ENCODE peak calls at places on chromosomes 16 and 17, in six cellular contexts. X is HepG2, H is GM23248, C is SK-N-SH, N is mammary epithelial cell, M is GM23338. S is an unnamed sample.

GRCh38 chr17:73013816-73014663 is 78.4 kb downstream of the SLC39A11 start:
- DNase-seq in X (no peak), M (peak; percentile 34), H (peak; percentile 3), N (no peak), C (no peak), S (peak; percentile 33)

GRCh38 chr17:65027305-65027704 is 29.2 kb downstream of the GNA13 start:
- DNase-seq in M (peak; percentile 75), N (peak; percentile 74), C (peak; percentile 52), X (peak; percentile 15), H (peak; percentile 81), S (peak; percentile 65)

GRCh38 chr16:57534881-57535658 is 1.3 kb downstream of the CCDC102A start:
- DNase-seq in X (no peak), M (no peak), H (peak; percentile 12), N (no peak), C (peak; percentile 41), S (no peak)

GRCh38 chr16:50154369-50154947 is 1.4 kb downstream of the TENT4B start:
- DNase-seq in N (peak; percentile 19), H (peak; percentile 42), C (peak; percentile 25), M (peak; percentile 25), X (no peak), S (no peak)

GRCh38 chr16:70151391-70151790 is 22.2 kb upstream of the CLEC18C start:
- DNase-seq in N (no peak), H (no peak), M (no peak), X (no peak), C (no peak), S (no peak)

GRCh38 chr16:67399218-67399733 is 6.0 kb upstream of the TPPP3 start:
- DNase-seq in X (no peak), M (peak; percentile 90), C (peak; percentile 60), H (peak; percentile 48), N (no peak), S (no peak)

GRCh38 chr16:83458612-83459011 is 349.2 kb upstream of the HSBP1 start:
- DNase-seq in C (no peak), H (peak; percentile 81), X (no peak), M (no peak), N (peak; percentile 60), S (peak; percentile 64)

GRCh38 chr17:47649972-47650524 is 329 bp downstream of the KPNB1 start:
- DNase-seq in N (no peak), H (no peak), C (no peak), M (peak; percentile 59), X (no peak), S (no peak)

GRCh38 chr17:76452102-76452645 is 778 bp downstream of the UBE2O start:
- DNase-seq in M (no peak), N (no peak), C (no peak), H (no peak), X (no peak), S (no peak)

GRCh38 chr17:77424585-77425344 is 284.0 kb downstream of the SEC14L1 start:
- DNase-seq in C (peak; percentile 99), M (no peak), N (no peak), X (no peak), H (peak; percentile 66), S (peak; percentile 92)

GRCh38 chr17:53193044-53193443 is 629.7 kb upstream of the KIF2B start:
- DNase-seq in N (no peak), C (no peak), H (no peak), X (no peak), M (no peak), S (no peak)

GRCh38 chr17:79543566-79543965 is 67.3 kb downstream of the RBFOX3 start:
- DNase-seq in N (no peak), C (peak; percentile 41), X (no peak), H (no peak), M (no peak), S (no peak)

GRCh38 chr17:2222901-2223616 is 80.5 kb downstream of the SMG6 start:
- DNase-seq in H (peak; percentile 73), N (peak; percentile 60), C (no peak), M (no peak), X (no peak), S (peak; percentile 64)

GRCh38 chr16:29644338-29644857 is 18.6 kb upstream of the SPN start:
- DNase-seq in C (no peak), H (no peak), X (no peak), M (no peak), N (no peak), S (no peak)

GRCh38 chr16:30839523-30840227 is 52.7 kb upstream of the ZNF629 start:
- DNase-seq in C (no peak), H (no peak), X (no peak), N (no peak), M (peak; percentile 24), S (no peak)

GRCh38 chr16:30841332-30841731 is 52.5 kb downstream of the BCL7C start:
- DNase-seq in X (no peak), H (no peak), C (no peak), M (no peak), N (no peak), S (no peak)

GRCh38 chr16:30834130-30834740 is 47.2 kb upstream of the ZNF629 start:
- DNase-seq in H (no peak), X (no peak), N (no peak), M (no peak), C (no peak), S (no peak)

GRCh38 chr16:30838876-30839471 is 52.0 kb upstream of the ZNF629 start:
- DNase-seq in C (no peak), X (peak; percentile 89), H (no peak), N (no peak), M (peak; percentile 25), S (no peak)

GRCh38 chr16:30837904-30838303 is 50.9 kb upstream of the ZNF629 start:
- DNase-seq in N (peak; percentile 19), C (no peak), M (no peak), H (no peak), X (no peak), S (no peak)
- H3K79me2 ChIP-seq in N (no peaks in the 10 kb centered on the region), C (no peaks in the 10 kb centered on the region), M (no peaks in the 10 kb centered on the region), H (no peaks in the 10 kb centered on the region), X (no peaks in the 10 kb centered on the region), S (no peaks in the 10 kb centered on the region)

GRCh38 chr16:81265658-81266451 is 27.4 kb downstream of the BCO1 start:
- DNase-seq in N (no peak), C (no peak), H (peak; percentile 10), X (no peak), M (no peak), S (peak; percentile 52)
- H3K79me2 ChIP-seq in N (no peaks in the 10 kb centered on the region), C (no peaks in the 10 kb centered on the region), H (no peaks in the 10 kb centered on the region), X (no peaks in the 10 kb centered on the region), M (no peaks in the 10 kb centered on the region), S (no peaks in the 10 kb centered on the region)

GRCh38 chr16:85585762-85586161 is 27.4 kb upstream of the GSE1 start:
- DNase-seq in X (no peak), H (no peak), N (no peak), C (no peak), M (no peak), S (no peak)

GRCh38 chr16:85582177-85582888 is 30.8 kb upstream of the GSE1 start:
- DNase-seq in M (no peak), H (peak; percentile 37), C (no peak), N (no peak), X (no peak), S (no peak)

GRCh38 chr16:85583491-85584181 is 29.5 kb upstream of the GSE1 start:
- DNase-seq in H (peak; percentile 82), C (peak; percentile 69), X (no peak), N (no peak), M (no peak), S (peak; percentile 93)

GRCh38 chr16:85584989-85585388 is 28.1 kb upstream of the GSE1 start:
- DNase-seq in H (no peak), M (no peak), N (no peak), X (no peak), C (no peak), S (no peak)

DNA sequence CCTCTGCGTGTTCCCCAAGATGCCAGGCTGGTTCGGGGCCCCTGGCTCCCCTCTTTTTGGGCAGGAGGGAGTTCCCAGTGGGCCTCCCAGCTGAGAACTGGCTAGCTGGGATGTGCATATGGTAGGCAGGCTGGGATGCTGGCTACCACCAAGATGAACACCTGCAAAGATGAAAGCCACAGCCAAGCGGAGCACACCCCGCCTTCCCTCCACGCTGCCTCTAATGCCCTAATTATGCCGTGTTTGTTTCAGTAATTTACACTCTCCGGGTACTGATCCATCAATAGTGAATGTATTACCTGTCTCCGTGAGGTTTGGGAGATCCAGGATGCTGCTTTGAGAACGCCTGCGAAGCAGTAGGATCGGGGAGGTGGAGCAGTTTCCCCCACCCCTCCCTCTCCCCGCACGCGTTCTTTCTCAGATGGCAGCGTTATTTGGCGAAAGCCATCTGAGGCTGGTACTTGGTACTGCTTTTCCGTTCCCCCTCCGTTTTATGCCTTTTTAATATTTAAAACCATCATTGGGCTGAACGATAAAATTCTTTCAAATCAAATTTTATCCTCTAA is 28.8 kb upstream of the GSE1 start:
- DNase-seq in C (no peak), N (no peak), H (no peak), M (no peak), X (no peak), S (no peak)
- H3K79me2 ChIP-seq in C (peaks cover 24% of the 10 kb centered on the region), N (peaks cover 3% of the 10 kb centered on the region), H (peaks cover 100% of the 10 kb centered on the region), M (peaks cover 56% of the 10 kb centered on the region), X (peaks cover 28% of the 10 kb centered on the region), S (peaks cover 18% of the 10 kb centered on the region)

GRCh38 chr17:74429604-74430384 is 2.1 kb upstream of the GPRC5C start:
- DNase-seq in C (no peak), M (peak; percentile 41), X (peak; percentile 80), H (no peak), N (peak; percentile 25), S (no peak)
- H3K79me2 ChIP-seq in C (no peaks in the 10 kb centered on the region), M (no peaks in the 10 kb centered on the region), X (peaks cover 39% of the 10 kb centered on the region), H (no peaks in the 10 kb centered on the region), N (no peaks in the 10 kb centered on the region), S (no peaks in the 10 kb centered on the region)

GRCh38 chr16:85051067-85051709 is 23.6 kb downstream of the KIAA0513 start:
- DNase-seq in N (no peak), X (no peak), M (no peak), H (no peak), C (no peak), S (no peak)

GRCh38 chr16:85054948-85055502 is 27.4 kb downstream of the KIAA0513 start:
- DNase-seq in X (no peak), C (no peak), H (no peak), M (no peak), N (no peak), S (no peak)

GRCh38 chr16:85051710-85052082 is 24.1 kb downstream of the KIAA0513 start:
- DNase-seq in H (no peak), C (no peak), X (no peak), N (no peak), M (no peak), S (no peak)

GRCh38 chr16:85049864-85050263 is 22.3 kb downstream of the KIAA0513 start:
- DNase-seq in N (no peak), M (no peak), X (no peak), C (no peak), H (no peak), S (no peak)

GRCh38 chr16:85052536-85052935 is 24.9 kb downstream of the KIAA0513 start:
- DNase-seq in C (no peak), N (no peak), H (no peak), X (no peak), M (no peak), S (peak; percentile 13)
- H3K79me2 ChIP-seq in C (no peaks in the 10 kb centered on the region), N (no peaks in the 10 kb centered on the region), H (peaks cover 3% of the 10 kb centered on the region), X (no peaks in the 10 kb centered on the region), M (no peaks in the 10 kb centered on the region), S (no peaks in the 10 kb centered on the region)

DNA sequence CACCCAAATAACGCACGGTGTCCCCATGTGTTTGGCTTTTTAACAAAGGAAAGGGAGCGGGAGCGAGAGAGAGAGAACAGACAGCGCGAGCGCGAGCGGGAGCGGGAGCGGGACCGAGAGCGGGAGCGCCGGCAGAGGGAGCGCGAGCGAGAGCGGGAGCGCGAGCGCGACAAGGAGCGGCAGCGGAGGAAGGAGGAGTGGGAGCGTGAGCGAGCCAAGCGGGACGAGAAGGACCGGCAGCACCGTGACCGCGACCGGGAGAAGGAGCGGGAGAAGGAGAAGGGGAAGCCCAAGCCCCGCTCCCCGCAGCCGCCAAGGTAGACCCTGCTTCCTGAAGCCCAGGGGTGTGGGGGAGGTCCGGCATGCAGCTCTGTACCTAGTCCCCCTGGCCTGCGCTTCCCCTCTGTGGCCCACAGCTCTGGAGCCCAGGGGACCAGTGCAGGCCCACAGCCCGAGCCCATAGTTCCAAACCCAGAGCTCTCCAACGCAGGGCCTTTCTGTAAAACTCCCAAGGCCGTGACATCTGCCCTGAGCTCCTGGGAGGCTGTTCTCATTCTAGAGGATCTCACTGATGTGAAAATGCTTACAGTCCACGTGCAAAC is 27.1 kb upstream of the IL17C start:
- DNase-seq in H (no peak), M (peak; percentile 92), C (no peak), N (no peak), X (no peak), S (no peak)
- H3K79me2 ChIP-seq in H (peaks cover 13% of the 10 kb centered on the region), M (peaks cover 20% of the 10 kb centered on the region), C (peaks cover 8% of the 10 kb centered on the region), N (peaks cover 20% of the 10 kb centered on the region), X (no peaks in the 10 kb centered on the region), S (peaks cover 19% of the 10 kb centered on the region)

S was measured in astrocyte.